ENCODE peak calls at places on chromosome 19, in four cellular contexts. One of them, this sample, is unnamed.

GRCh38 chr19:48842744-48843162 is 6.5 kb upstream of the HSD17B14 start:
- DNase-seq in stomach: no peak
- DNase-seq in transverse colon: peak; percentile 34
- DNase-seq in progenitor cell of endocrine pancreas: peak; percentile 37
- DNase-seq in this sample: peak; percentile 76

GRCh38 chr19:16325671-16326400 is 1.2 kb downstream of the KLF2 start:
- DNase-seq in stomach: no peak
- DNase-seq in transverse colon: peak; percentile 46
- DNase-seq in progenitor cell of endocrine pancreas: peak; percentile 38
- DNase-seq in this sample: peak; percentile 57

GRCh38 chr19:51887522-51888498 is at the start of gene ZNF577:
- DNase-seq in stomach: peak; percentile 86
- DNase-seq in transverse colon: peak; percentile 92
- DNase-seq in progenitor cell of endocrine pancreas: peak; percentile 77
- DNase-seq in this sample: no peak

GRCh38 chr19:45508931-45509691 is 1.8 kb downstream of the VASP start:
- DNase-seq in stomach: peak; percentile 73
- DNase-seq in transverse colon: peak; percentile 86
- DNase-seq in progenitor cell of endocrine pancreas: no peak
- DNase-seq in this sample: peak; percentile 75

GRCh38 chr19:7899751-7900352 is 3.8 kb upstream of the MAP2K7 start:
- DNase-seq in stomach: no peak
- DNase-seq in transverse colon: peak; percentile 6
- DNase-seq in progenitor cell of endocrine pancreas: no peak
- DNase-seq in this sample: no peak

GRCh38 chr19:2488942-2489731 is 13.2 kb downstream of the GADD45B start:
- DNase-seq in stomach: peak; percentile 82
- DNase-seq in transverse colon: peak; percentile 73
- DNase-seq in progenitor cell of endocrine pancreas: peak; percentile 32
- DNase-seq in this sample: peak; percentile 68

GRCh38 chr19:42397315-42398166 is 7.4 kb upstream of the CNFN start:
- DNase-seq in stomach: no peak
- DNase-seq in transverse colon: no peak
- DNase-seq in progenitor cell of endocrine pancreas: no peak
- DNase-seq in this sample: no peak

GRCh38 chr19:964761-965694 is 19.1 kb upstream of the WDR18 start:
- DNase-seq in stomach: no peak
- DNase-seq in transverse colon: no peak
- DNase-seq in progenitor cell of endocrine pancreas: no peak
- DNase-seq in this sample: peak; percentile 59

GRCh38 chr19:15466851-15467733 is 2.7 kb upstream of the RASAL3 start:
- DNase-seq in stomach: no peak
- DNase-seq in transverse colon: peak; percentile 23
- DNase-seq in progenitor cell of endocrine pancreas: no peak
- DNase-seq in this sample: peak; percentile 55

GRCh38 chr19:23526302-23526701 is 131.0 kb upstream of the ZNF91 start:
- DNase-seq in stomach: no peak
- DNase-seq in transverse colon: no peak
- DNase-seq in progenitor cell of endocrine pancreas: no peak
- DNase-seq in this sample: no peak

GRCh38 chr19:32287086-32287485 is 58.3 kb upstream of the ZNF507 start:
- DNase-seq in stomach: no peak
- DNase-seq in transverse colon: no peak
- DNase-seq in progenitor cell of endocrine pancreas: no peak
- DNase-seq in this sample: peak; percentile 13

GRCh38 chr19:33814181-33815165 is 17.8 kb downstream of the KCTD15 start:
- DNase-seq in stomach: no peak
- DNase-seq in transverse colon: no peak
- DNase-seq in progenitor cell of endocrine pancreas: no peak
- DNase-seq in this sample: no peak

GRCh38 chr19:43634877-43635560 is 4.6 kb downstream of the CADM4 start:
- DNase-seq in stomach: no peak
- DNase-seq in transverse colon: no peak
- DNase-seq in progenitor cell of endocrine pancreas: no peak
- DNase-seq in this sample: peak; percentile 57

GRCh38 chr19:50309396-50310125 is 19.6 kb downstream of the KCNC3 start:
- DNase-seq in stomach: no peak
- DNase-seq in transverse colon: no peak
- DNase-seq in progenitor cell of endocrine pancreas: no peak
- DNase-seq in this sample: no peak

GRCh38 chr19:6068711-6069110 is 41.6 kb downstream of the RFX2 start:
- DNase-seq in stomach: no peak
- DNase-seq in transverse colon: no peak
- DNase-seq in progenitor cell of endocrine pancreas: no peak
- DNase-seq in this sample: no peak

GRCh38 chr19:3720533-3720917 is 12.3 kb downstream of the TJP3 start:
- DNase-seq in stomach: peak; percentile 81
- DNase-seq in transverse colon: peak; percentile 93
- DNase-seq in progenitor cell of endocrine pancreas: no peak
- DNase-seq in this sample: no peak

GRCh38 chr19:3721131-3721899 is 13.1 kb downstream of the TJP3 start:
- DNase-seq in stomach: peak; percentile 98
- DNase-seq in transverse colon: peak; percentile 97
- DNase-seq in progenitor cell of endocrine pancreas: peak; percentile 97
- DNase-seq in this sample: peak; percentile 85

GRCh38 chr19:3712663-3713531 is 4.7 kb downstream of the TJP3 start:
- DNase-seq in stomach: peak; percentile 80
- DNase-seq in transverse colon: peak; percentile 78
- DNase-seq in progenitor cell of endocrine pancreas: no peak
- DNase-seq in this sample: no peak

GRCh38 chr19:3719868-3720532 is 11.8 kb downstream of the TJP3 start:
- DNase-seq in stomach: no peak
- DNase-seq in transverse colon: no peak
- DNase-seq in progenitor cell of endocrine pancreas: no peak
- DNase-seq in this sample: no peak

DNA sequence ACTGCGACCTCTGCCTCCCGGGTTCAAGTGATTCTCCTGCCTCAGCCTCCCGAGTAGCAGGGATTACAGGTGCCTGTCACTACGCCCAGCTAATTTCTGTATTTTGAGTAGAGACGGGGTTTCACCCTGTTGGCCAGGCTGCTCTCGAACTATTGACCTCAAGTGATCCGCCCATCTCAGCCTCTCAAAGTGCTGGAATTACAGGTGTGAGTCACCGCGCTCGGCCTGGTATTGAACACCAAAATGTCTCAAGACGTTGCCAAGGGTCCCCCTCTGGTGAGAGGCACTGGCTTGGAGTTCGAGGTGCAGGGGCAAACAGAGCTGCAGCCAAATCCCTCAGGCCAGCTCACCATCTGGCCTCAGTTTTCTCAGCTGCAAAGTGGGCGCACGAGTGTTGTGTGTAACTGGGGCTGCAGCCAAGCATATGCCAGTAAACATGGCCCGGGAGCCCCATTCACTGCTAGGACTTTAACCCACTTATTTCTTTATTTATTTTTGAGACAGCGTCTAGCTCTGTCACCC is 8.0 kb downstream of the TJP3 start:
- DNase-seq in stomach: no peak
- DNase-seq in transverse colon: no peak
- DNase-seq in progenitor cell of endocrine pancreas: no peak
- DNase-seq in this sample: no peak
- TF ChIP-seq CTCF in stomach: no peak
- TF ChIP-seq CTCF in transverse colon: no peak
- TF ChIP-seq CTCF in progenitor cell of endocrine pancreas: no peak
- TF ChIP-seq CTCF in this sample: no peak

DNA sequence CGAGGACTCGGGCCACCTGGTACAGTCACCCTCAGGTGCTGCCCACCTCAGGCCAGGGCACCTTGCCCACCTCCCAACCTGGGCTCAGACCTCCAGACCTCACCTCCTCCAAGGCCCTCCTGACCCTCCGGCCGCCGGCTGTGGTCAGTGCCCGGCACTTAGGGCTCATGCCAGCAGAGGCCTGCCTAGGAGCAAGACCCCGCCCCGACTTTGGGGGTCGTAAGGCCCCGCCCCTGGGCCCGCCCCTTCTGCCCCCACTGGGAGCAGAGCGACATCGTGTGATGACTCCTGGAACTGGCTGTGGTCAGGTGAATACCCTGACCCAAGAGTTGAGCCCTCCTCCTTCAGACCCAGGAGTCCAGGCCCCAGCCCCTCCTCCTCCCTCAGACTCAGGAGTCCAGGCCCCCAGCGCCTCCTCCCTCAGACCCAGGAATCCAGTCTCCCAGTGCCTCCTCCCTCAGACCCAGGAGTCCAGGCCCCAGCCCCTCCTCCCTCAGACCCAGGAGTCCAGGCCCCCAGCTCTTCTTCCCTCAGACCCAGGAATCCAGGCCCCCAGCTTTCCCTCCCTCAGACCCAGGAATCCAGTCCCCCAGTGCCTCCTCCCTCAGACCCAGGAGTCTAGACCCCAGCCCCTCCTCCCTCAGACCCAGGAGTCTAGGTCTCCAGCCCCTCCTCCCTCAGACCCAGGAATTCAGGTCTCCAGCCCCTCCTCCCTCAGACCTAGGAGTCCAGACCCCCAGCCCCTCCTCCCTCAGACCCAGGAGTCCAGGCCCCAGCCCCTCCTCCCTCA is at the start of gene SBK2:
- DNase-seq in stomach: no peak
- DNase-seq in transverse colon: no peak
- DNase-seq in progenitor cell of endocrine pancreas: peak; percentile 68
- DNase-seq in this sample: peak; percentile 29
- TF ChIP-seq CTCF in stomach: no peak
- TF ChIP-seq CTCF in transverse colon: no peak
- TF ChIP-seq CTCF in progenitor cell of endocrine pancreas: peak; percentile 57
- TF ChIP-seq CTCF in this sample: peak; percentile 58

GRCh38 chr19:39497850-39498261 is 891 bp upstream of the DLL3 start:
- DNase-seq in stomach: no peak
- DNase-seq in transverse colon: peak; percentile 49
- DNase-seq in progenitor cell of endocrine pancreas: peak; percentile 37
- DNase-seq in this sample: peak; percentile 84
- TF ChIP-seq CTCF in stomach: no peak
- TF ChIP-seq CTCF in transverse colon: no peak
- TF ChIP-seq CTCF in progenitor cell of endocrine pancreas: peak; percentile 47
- TF ChIP-seq CTCF in this sample: peak; percentile 65

GRCh38 chr19:56710437-56710836 is 38.9 kb upstream of the ZNF835 start:
- DNase-seq in stomach: no peak
- DNase-seq in transverse colon: no peak
- DNase-seq in progenitor cell of endocrine pancreas: no peak
- DNase-seq in this sample: no peak
- TF ChIP-seq CTCF in stomach: no peak
- TF ChIP-seq CTCF in transverse colon: no peak
- TF ChIP-seq CTCF in progenitor cell of endocrine pancreas: no peak
- TF ChIP-seq CTCF in this sample: peak; percentile 19

This sample was measured in OCI-LY7.